ENCODE peak calls at places on chromosomes 5 and 9, in nine cellular contexts. K is suprapubic skin; G is CD8-positive, alpha-beta memory T cell; W is GM23248; J is aorta; T is PC-3; P is CD8-positive, alpha-beta T cell; V is effector memory CD4-positive, alpha-beta T cell; M is H9. Q is an unnamed sample.

GRCh38 chr5:41707853-41708603 is 162.2 kb downstream of the OXCT1 start:
- DNase-seq in K (no peak), G (no peak), W (peak; percentile 70), J (no peak), T (peak; percentile 80), P (no peak), V (no peak), M (peak; percentile 55), Q (no peak)

GRCh38 chr5:22908129-22908528 is 55.0 kb upstream of the CDH12 start:
- DNase-seq in K (no peak), G (no peak), W (no peak), J (no peak), T (peak; percentile 25), P (no peak), V (no peak), M (no peak), Q (no peak)

GRCh38 chr5:144864113-144864512 is 693.4 kb downstream of the KCTD16 start:
- DNase-seq in K (no peak), G (no peak), W (no peak), J (no peak), T (no peak), P (no peak), V (no peak), M (no peak), Q (no peak)

GRCh38 chr9:130333041-130334040 is 67.8 kb downstream of the HMCN2 start:
- DNase-seq in K (no peak), G (no peak), W (no peak), J (no peak), T (no peak), P (no peak), V (no peak), M (no peak), Q (no peak)

GRCh38 chr5:134586866-134587524 is 45.6 kb downstream of the SAR1B start:
- DNase-seq in K (peak; percentile 88), G (peak; percentile 72), W (peak; percentile 89), J (peak; percentile 90), T (peak; percentile 78), P (peak; percentile 85), V (peak; percentile 58), M (peak; percentile 94), Q (peak; percentile 77)

GRCh38 chr9:114278881-114279570 is 43.9 kb upstream of the ORM1 start:
- DNase-seq in K (peak; percentile 51), G (no peak), W (peak; percentile 47), J (peak; percentile 88), T (peak; percentile 62), P (no peak), V (no peak), M (no peak), Q (peak; percentile 78)

GRCh38 chr5:137056676-137057075 is 442.4 kb downstream of the SPOCK1 start:
- DNase-seq in K (no peak), G (no peak), W (no peak), J (no peak), T (no peak), P (no peak), V (no peak), M (no peak), Q (no peak)

GRCh38 chr5:1380011-1380817 is 35.3 kb upstream of the CLPTM1L start:
- DNase-seq in K (no peak), G (peak; percentile 69), W (peak; percentile 62), J (no peak), T (no peak), P (peak; percentile 67), V (peak; percentile 23), M (peak; percentile 81), Q (no peak)

GRCh38 chr5:16922430-16922829 is 13.7 kb downstream of the MYO10 start:
- DNase-seq in K (no peak), G (no peak), W (no peak), J (no peak), T (no peak), P (no peak), V (no peak), M (no peak), Q (no peak)

GRCh38 chr5:72122619-72123018 is 15.3 kb downstream of the MAP1B start:
- DNase-seq in K (no peak), G (no peak), W (no peak), J (no peak), T (no peak), P (no peak), V (no peak), M (no peak), Q (no peak)

GRCh38 chr5:141680751-141681201 is 1.3 kb downstream of the ARAP3 start:
- DNase-seq in K (no peak), G (no peak), W (no peak), J (no peak), T (peak; percentile 52), P (no peak), V (no peak), M (peak; percentile 97), Q (peak; percentile 46)

GRCh38 chr9:91089405-91090131 is 272.1 kb downstream of the AUH start:
- DNase-seq in K (no peak), G (no peak), W (peak; percentile 67), J (no peak), T (peak; percentile 64), P (no peak), V (no peak), M (no peak), Q (peak; percentile 21)

DNA sequence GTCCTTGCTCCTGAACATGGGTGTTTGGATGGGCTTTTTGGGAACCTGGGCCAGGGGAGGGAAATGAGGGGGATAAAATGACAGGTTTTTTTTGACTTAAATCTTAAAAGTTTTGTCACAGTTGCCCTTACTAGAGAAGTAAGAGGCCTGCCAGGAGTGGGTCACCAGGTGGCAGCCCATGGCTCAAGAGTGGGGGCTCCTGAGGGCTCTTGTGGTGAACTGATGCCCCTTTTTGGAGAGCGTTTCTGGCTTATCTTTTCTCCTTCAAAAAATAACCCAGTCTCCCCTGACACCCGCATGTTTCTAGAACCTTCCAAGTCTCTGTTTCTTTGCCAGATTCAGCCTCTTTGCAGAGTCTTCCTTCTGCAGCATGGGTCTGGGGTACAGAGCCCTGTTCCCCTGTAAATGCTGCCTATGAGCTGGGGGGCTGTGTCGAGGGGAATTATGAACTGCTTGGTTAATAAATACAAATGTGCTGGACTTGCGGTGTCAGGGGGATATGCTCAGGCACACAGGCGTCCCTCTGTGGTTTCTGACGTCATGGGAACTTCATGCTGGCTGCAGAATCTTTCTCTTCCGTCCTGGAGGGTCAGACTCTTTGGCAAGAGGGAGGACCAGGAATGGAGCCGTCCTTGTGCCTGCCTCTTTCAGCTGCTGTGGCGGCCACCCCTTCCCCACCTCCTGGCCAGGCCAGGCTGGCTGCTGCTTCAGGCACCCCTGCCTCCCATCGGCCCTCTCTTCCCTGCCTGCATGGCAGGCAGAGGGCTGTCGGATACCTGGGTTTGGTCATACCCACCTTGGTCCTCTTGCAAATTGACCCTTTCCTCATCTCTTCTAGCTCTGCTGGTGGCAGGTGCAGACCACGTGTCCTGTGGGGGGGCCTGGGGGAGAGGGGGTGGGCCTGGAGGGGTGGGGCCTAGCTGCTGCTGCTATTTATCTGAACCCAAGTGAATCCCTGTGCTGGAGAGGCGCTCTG is 30.1 kb downstream of the PTPA start:
- DNase-seq in K (no peak), G (no peak), W (peak; percentile 96), J (peak; percentile 86), T (no peak), P (peak; percentile 15), V (no peak), M (peak; percentile 45), Q (peak; percentile 38)
- H3K4me1 ChIP-seq in K (peaks cover 88% of the 10 kb centered on the region), G (peaks cover 38% of the 10 kb centered on the region), W (peaks cover 70% of the 10 kb centered on the region), J (no peaks in the 10 kb centered on the region), T (peaks cover 30% of the 10 kb centered on the region), P (peaks cover 36% of the 10 kb centered on the region), V (peaks cover 33% of the 10 kb centered on the region), M (peaks cover 13% of the 10 kb centered on the region), Q (peaks cover 56% of the 10 kb centered on the region)

GRCh38 chr5:145980257-145980656 is 43.9 kb downstream of the SH3RF2 start:
- DNase-seq in K (no peak), G (no peak), W (no peak), J (no peak), T (no peak), P (no peak), V (no peak), M (no peak), Q (no peak)
- H3K4me1 ChIP-seq in K (peaks cover 70% of the 10 kb centered on the region), G (no peaks in the 10 kb centered on the region), W (no peaks in the 10 kb centered on the region), J (peaks cover 7% of the 10 kb centered on the region), T (peaks cover 57% of the 10 kb centered on the region), P (no peaks in the 10 kb centered on the region), V (no peaks in the 10 kb centered on the region), M (peaks cover 8% of the 10 kb centered on the region), Q (peaks cover 64% of the 10 kb centered on the region)

DNA sequence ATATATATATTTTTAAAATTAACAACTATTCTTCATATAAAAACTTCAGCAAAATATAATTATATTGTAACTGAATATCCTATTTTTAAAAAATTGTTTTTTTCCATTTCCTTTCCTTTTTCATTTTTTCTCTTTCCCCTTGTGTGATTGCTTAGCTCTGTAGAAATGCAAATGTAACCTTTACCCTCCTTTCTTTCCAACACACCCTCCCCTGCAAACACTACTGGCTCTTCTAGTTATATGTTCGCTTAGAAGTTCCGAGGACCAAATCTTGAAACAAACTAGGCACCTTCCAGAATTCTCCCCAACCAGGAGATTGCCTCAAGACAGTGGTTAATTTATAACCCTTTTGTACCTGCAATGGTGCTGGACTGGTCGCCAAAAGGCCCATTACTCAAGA is 1980.0 kb upstream of the CDH6 start:
- DNase-seq in K (no peak), G (no peak), W (no peak), J (no peak), T (no peak), P (no peak), V (no peak), M (no peak), Q (no peak)
- H3K4me1 ChIP-seq in K (no peaks in the 10 kb centered on the region), G (no peaks in the 10 kb centered on the region), W (no peaks in the 10 kb centered on the region), J (no peaks in the 10 kb centered on the region), T (no peaks in the 10 kb centered on the region), P (no peaks in the 10 kb centered on the region), V (no peaks in the 10 kb centered on the region), M (no peaks in the 10 kb centered on the region), Q (no peaks in the 10 kb centered on the region)

GRCh38 chr5:42854795-42855194 is 43.1 kb upstream of the SELENOP start:
- DNase-seq in K (no peak), G (no peak), W (no peak), J (no peak), T (no peak), P (no peak), V (no peak), M (no peak), Q (no peak)

GRCh38 chr5:42855386-42855785 is 43.7 kb upstream of the SELENOP start:
- DNase-seq in K (no peak), G (no peak), W (no peak), J (no peak), T (no peak), P (no peak), V (no peak), M (no peak), Q (no peak)

GRCh38 chr5:42855811-42856210 is 44.1 kb upstream of the SELENOP start:
- DNase-seq in K (no peak), G (no peak), W (no peak), J (no peak), T (no peak), P (no peak), V (no peak), M (no peak), Q (no peak)

GRCh38 chr5:42858031-42858643 is 46.4 kb upstream of the SELENOP start:
- DNase-seq in K (no peak), G (no peak), W (peak; percentile 21), J (no peak), T (peak; percentile 51), P (no peak), V (no peak), M (no peak), Q (no peak)

DNA sequence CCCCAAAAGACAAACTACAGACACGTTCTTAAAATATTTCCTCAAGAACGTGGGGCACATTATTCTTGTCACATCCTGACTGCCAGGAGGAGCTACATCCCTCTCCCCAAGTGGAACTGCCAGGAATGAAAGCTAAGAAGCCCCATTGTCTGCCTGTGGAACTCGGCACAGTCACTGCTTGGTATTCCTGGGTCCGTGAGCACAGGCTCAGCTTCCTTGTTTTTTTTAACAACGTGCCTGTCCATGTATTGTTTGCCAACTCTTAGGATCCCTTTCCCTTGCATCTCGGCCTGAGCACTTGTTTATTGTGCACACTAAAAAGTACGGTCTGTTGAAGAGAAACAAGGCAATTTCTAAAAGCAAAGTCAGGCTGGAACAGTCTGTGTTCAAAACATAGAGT is 47.0 kb upstream of the SELENOP start:
- DNase-seq in K (no peak), G (no peak), W (no peak), J (no peak), T (no peak), P (no peak), V (no peak), M (no peak), Q (no peak)
- H3K4me1 ChIP-seq in K (peaks cover 29% of the 10 kb centered on the region), G (no peaks in the 10 kb centered on the region), W (no peaks in the 10 kb centered on the region), J (no peaks in the 10 kb centered on the region), T (peaks cover 3% of the 10 kb centered on the region), P (no peaks in the 10 kb centered on the region), V (no peaks in the 10 kb centered on the region), M (peaks cover 7% of the 10 kb centered on the region), Q (no peaks in the 10 kb centered on the region)